ENCODE peak calls at places on chromosomes 11 and 22, in four cellular contexts. K is NCI-H2081, A is CMK, T is hippocampal formation. V is an unnamed sample.

GRCh38 chr22:28799125-28799833 is 1.1 kb downstream of the XBP1 start:
- DNase-seq in K (peak), A (no peak), T (no peak), V (peak)

GRCh38 chr11:21514298-21514697 is 678.6 kb upstream of the ANO5 start:
- DNase-seq in K (peak), A (no peak), T (no peak), V (no peak)

GRCh38 chr11:10539339-10539738 is 1.6 kb downstream of the RNF141 start:
- DNase-seq in K (no peak), A (no peak), T (no peak), V (no peak)

GRCh38 chr22:25704701-25705100 is 37.3 kb upstream of the MYO18B start:
- DNase-seq in K (no peak), A (no peak), T (no peak), V (no peak)

GRCh38 chr22:21759631-21760030 is 24.0 kb upstream of the YPEL1 start:
- DNase-seq in K (no peak), A (no peak), T (no peak), V (no peak)

GRCh38 chr11:80188228-80188627 is 747.4 kb upstream of the TENM4 start:
- DNase-seq in K (no peak), A (no peak), T (no peak), V (no peak)

GRCh38 chr11:29518389-29519174 is 498.2 kb downstream of the KCNA4 start:
- DNase-seq in K (no peak), A (no peak), T (no peak), V (no peak)

GRCh38 chr11:69004411-69005182 is 8.4 kb downstream of the MRGPRF start:
- DNase-seq in K (no peak), A (no peak), T (no peak), V (no peak)

GRCh38 chr11:64516226-64516625 is 74.8 kb upstream of the SLC22A12 start:
- DNase-seq in K (no peak), A (no peak), T (no peak), V (no peak)

GRCh38 chr11:116773203-116774112 is 671 bp upstream of the BUD13 start:
- DNase-seq in K (no peak), A (no peak), T (no peak), V (no peak)

GRCh38 chr11:126959700-126960099 is 40.9 kb downstream of the KIRREL3 start:
- DNase-seq in K (no peak), A (no peak), T (no peak), V (no peak)

GRCh38 chr22:49934144-49934890 is 15.9 kb downstream of the CRELD2 start:
- DNase-seq in K (no peak), A (no peak), T (peak), V (no peak)

GRCh38 chr11:73273246-73273890 is 1.2 kb downstream of the P2RY6 start:
- DNase-seq in K (no peak), A (no peak), T (no peak), V (no peak)

GRCh38 chr22:42910221-42910942 is 53.3 kb upstream of the ARFGAP3 start:
- DNase-seq in K (peak), A (no peak), T (no peak), V (no peak)

GRCh38 chr11:128297805-128298204 is 289.6 kb downstream of the ETS1 start:
- DNase-seq in K (no peak), A (no peak), T (no peak), V (no peak)